ENCODE peak calls at places on chromosomes 6 and 20, in nine cellular contexts. One of them, this sample, is unnamed.

GRCh38 chr6:40585661-40586269 is 1.4 kb downstream of the LRFN2 start:
- DNase-seq in activated T-cell treated with anti-CD3 and anti-CD28 coated beads for 48 hours: no peak
- DNase-seq in OCI-LY7: no peak
- DNase-seq in stimulated activated CD4-positive, alpha-beta T cell treated with anti-CD3 and anti-CD28 coated beads, Interleukin-1b, Interleukin-23, amount 100 ng/mL, for 4 hours: no peak
- DNase-seq in stimulated activated naive B cell treated with anti-CD40 and anti-IgM and Interleukin-4, amounts not matched to agents 10 μg/mL and 1 μg/mL and 100 μg/mL, for 72 hours: no peak
- DNase-seq in stimulated activated CD8-positive, alpha-beta memory T cell treated with anti-CD3 and anti-CD28 coated beads, Interleukin-4, amount 100 ng/mL, for 1 hour: no peak
- DNase-seq in HEK293T: peak; percentile 27
- DNase-seq in lung microvascular endothelial cell: no peak
- DNase-seq in EL: no peak
- DNase-seq in this sample: no peak

GRCh38 chr6:29628419-29629281 is 4.3 kb downstream of the GABBR1 start:
- DNase-seq in activated T-cell treated with anti-CD3 and anti-CD28 coated beads for 48 hours: peak; percentile 42
- DNase-seq in OCI-LY7: peak; percentile 75
- DNase-seq in stimulated activated CD4-positive, alpha-beta T cell treated with anti-CD3 and anti-CD28 coated beads, Interleukin-1b, Interleukin-23, amount 100 ng/mL, for 4 hours: peak; percentile 55
- DNase-seq in stimulated activated naive B cell treated with anti-CD40 and anti-IgM and Interleukin-4, amounts not matched to agents 10 μg/mL and 1 μg/mL and 100 μg/mL, for 72 hours: peak; percentile 41
- DNase-seq in stimulated activated CD8-positive, alpha-beta memory T cell treated with anti-CD3 and anti-CD28 coated beads, Interleukin-4, amount 100 ng/mL, for 1 hour: peak; percentile 25
- DNase-seq in HEK293T: peak; percentile 84
- DNase-seq in lung microvascular endothelial cell: peak; percentile 84
- DNase-seq in EL: peak; percentile 83
- DNase-seq in this sample: peak; percentile 65

GRCh38 chr6:41442800-41443501 is 103.2 kb upstream of the FOXP4 start:
- DNase-seq in activated T-cell treated with anti-CD3 and anti-CD28 coated beads for 48 hours: no peak
- DNase-seq in OCI-LY7: no peak
- DNase-seq in stimulated activated CD4-positive, alpha-beta T cell treated with anti-CD3 and anti-CD28 coated beads, Interleukin-1b, Interleukin-23, amount 100 ng/mL, for 4 hours: no peak
- DNase-seq in stimulated activated naive B cell treated with anti-CD40 and anti-IgM and Interleukin-4, amounts not matched to agents 10 μg/mL and 1 μg/mL and 100 μg/mL, for 72 hours: no peak
- DNase-seq in stimulated activated CD8-positive, alpha-beta memory T cell treated with anti-CD3 and anti-CD28 coated beads, Interleukin-4, amount 100 ng/mL, for 1 hour: no peak
- DNase-seq in HEK293T: peak; percentile 76
- DNase-seq in lung microvascular endothelial cell: no peak
- DNase-seq in EL: no peak
- DNase-seq in this sample: no peak

GRCh38 chr6:140490086-140490485 is 1115.6 kb upstream of the CITED2 start:
- DNase-seq in activated T-cell treated with anti-CD3 and anti-CD28 coated beads for 48 hours: no peak
- DNase-seq in OCI-LY7: no peak
- DNase-seq in stimulated activated CD4-positive, alpha-beta T cell treated with anti-CD3 and anti-CD28 coated beads, Interleukin-1b, Interleukin-23, amount 100 ng/mL, for 4 hours: no peak
- DNase-seq in stimulated activated naive B cell treated with anti-CD40 and anti-IgM and Interleukin-4, amounts not matched to agents 10 μg/mL and 1 μg/mL and 100 μg/mL, for 72 hours: no peak
- DNase-seq in stimulated activated CD8-positive, alpha-beta memory T cell treated with anti-CD3 and anti-CD28 coated beads, Interleukin-4, amount 100 ng/mL, for 1 hour: no peak
- DNase-seq in HEK293T: no peak
- DNase-seq in lung microvascular endothelial cell: peak; percentile 10
- DNase-seq in EL: no peak
- DNase-seq in this sample: no peak

GRCh38 chr6:70790483-70790882 is 122.8 kb downstream of the SMAP1 start:
- DNase-seq in activated T-cell treated with anti-CD3 and anti-CD28 coated beads for 48 hours: no peak
- DNase-seq in OCI-LY7: no peak
- DNase-seq in stimulated activated CD4-positive, alpha-beta T cell treated with anti-CD3 and anti-CD28 coated beads, Interleukin-1b, Interleukin-23, amount 100 ng/mL, for 4 hours: no peak
- DNase-seq in stimulated activated naive B cell treated with anti-CD40 and anti-IgM and Interleukin-4, amounts not matched to agents 10 μg/mL and 1 μg/mL and 100 μg/mL, for 72 hours: no peak
- DNase-seq in stimulated activated CD8-positive, alpha-beta memory T cell treated with anti-CD3 and anti-CD28 coated beads, Interleukin-4, amount 100 ng/mL, for 1 hour: no peak
- DNase-seq in HEK293T: no peak
- DNase-seq in lung microvascular endothelial cell: no peak
- DNase-seq in EL: no peak
- DNase-seq in this sample: no peak

GRCh38 chr6:87700729-87701675 is 1.0 kb downstream of the AKIRIN2 start:
- DNase-seq in activated T-cell treated with anti-CD3 and anti-CD28 coated beads for 48 hours: no peak
- DNase-seq in OCI-LY7: peak; percentile 66
- DNase-seq in stimulated activated CD4-positive, alpha-beta T cell treated with anti-CD3 and anti-CD28 coated beads, Interleukin-1b, Interleukin-23, amount 100 ng/mL, for 4 hours: no peak
- DNase-seq in stimulated activated naive B cell treated with anti-CD40 and anti-IgM and Interleukin-4, amounts not matched to agents 10 μg/mL and 1 μg/mL and 100 μg/mL, for 72 hours: no peak
- DNase-seq in stimulated activated CD8-positive, alpha-beta memory T cell treated with anti-CD3 and anti-CD28 coated beads, Interleukin-4, amount 100 ng/mL, for 1 hour: no peak
- DNase-seq in HEK293T: peak; percentile 53
- DNase-seq in lung microvascular endothelial cell: peak; percentile 85
- DNase-seq in EL: peak; percentile 76
- DNase-seq in this sample: peak; percentile 34

GRCh38 chr6:51753635-51754034 is 333.8 kb downstream of the PKHD1 start:
- DNase-seq in activated T-cell treated with anti-CD3 and anti-CD28 coated beads for 48 hours: no peak
- DNase-seq in OCI-LY7: peak; percentile 4
- DNase-seq in stimulated activated CD4-positive, alpha-beta T cell treated with anti-CD3 and anti-CD28 coated beads, Interleukin-1b, Interleukin-23, amount 100 ng/mL, for 4 hours: no peak
- DNase-seq in stimulated activated naive B cell treated with anti-CD40 and anti-IgM and Interleukin-4, amounts not matched to agents 10 μg/mL and 1 μg/mL and 100 μg/mL, for 72 hours: no peak
- DNase-seq in stimulated activated CD8-positive, alpha-beta memory T cell treated with anti-CD3 and anti-CD28 coated beads, Interleukin-4, amount 100 ng/mL, for 1 hour: no peak
- DNase-seq in HEK293T: peak; percentile 46
- DNase-seq in lung microvascular endothelial cell: no peak
- DNase-seq in EL: no peak
- DNase-seq in this sample: no peak

GRCh38 chr20:52937701-52938100 is 34.5 kb upstream of the TSHZ2 start:
- DNase-seq in activated T-cell treated with anti-CD3 and anti-CD28 coated beads for 48 hours: no peak
- DNase-seq in OCI-LY7: no peak
- DNase-seq in stimulated activated CD4-positive, alpha-beta T cell treated with anti-CD3 and anti-CD28 coated beads, Interleukin-1b, Interleukin-23, amount 100 ng/mL, for 4 hours: no peak
- DNase-seq in stimulated activated naive B cell treated with anti-CD40 and anti-IgM and Interleukin-4, amounts not matched to agents 10 μg/mL and 1 μg/mL and 100 μg/mL, for 72 hours: no peak
- DNase-seq in stimulated activated CD8-positive, alpha-beta memory T cell treated with anti-CD3 and anti-CD28 coated beads, Interleukin-4, amount 100 ng/mL, for 1 hour: no peak
- DNase-seq in HEK293T: peak; percentile 11
- DNase-seq in lung microvascular endothelial cell: no peak
- DNase-seq in EL: no peak
- DNase-seq in this sample: no peak